ENCODE peak calls at places on chromosomes 11 and 22, in ten cellular contexts. One of them, this sample, is unnamed.
A peak's percentile ranks its signal among the peaks of the same experiment; 100 is the strongest.

GRCh38 chr11:1077033-1077416 is 2.4 kb downstream of the MUC2 start:
- DNase-seq in brain microvascular endothelial cell: no peak
- DNase-seq in upper lobe of left lung: no peak
- DNase-seq in fibroblast of mammary gland: no peak
- DNase-seq in endothelial cell: no peak
- DNase-seq in right atrium auricular region: no peak
- DNase-seq in progenitor cell of endocrine pancreas: no peak
- DNase-seq in stomach: no peak
- DNase-seq in BE2C: no peak
- DNase-seq in thoracic aorta: no peak
- DNase-seq in this sample: no peak

GRCh38 chr11:10540546-10540914 is 457 bp downstream of the RNF141 start:
- DNase-seq in brain microvascular endothelial cell: peak; percentile 13
- DNase-seq in upper lobe of left lung: peak; percentile 63
- DNase-seq in fibroblast of mammary gland: peak; percentile 12
- DNase-seq in endothelial cell: peak; percentile 44
- DNase-seq in right atrium auricular region: no peak
- DNase-seq in progenitor cell of endocrine pancreas: peak; percentile 51
- DNase-seq in stomach: peak; percentile 62
- DNase-seq in BE2C: no peak
- DNase-seq in thoracic aorta: no peak
- DNase-seq in this sample: peak; percentile 90

GRCh38 chr11:16744128-16744725 is 5.8 kb downstream of the C11orf58 start:
- DNase-seq in brain microvascular endothelial cell: no peak
- DNase-seq in upper lobe of left lung: no peak
- DNase-seq in fibroblast of mammary gland: no peak
- DNase-seq in endothelial cell: no peak
- DNase-seq in right atrium auricular region: no peak
- DNase-seq in progenitor cell of endocrine pancreas: no peak
- DNase-seq in stomach: no peak
- DNase-seq in BE2C: no peak
- DNase-seq in thoracic aorta: no peak
- DNase-seq in this sample: no peak

GRCh38 chr11:119044708-119045107 is 12.3 kb downstream of the HYOU1 start:
- DNase-seq in brain microvascular endothelial cell: no peak
- DNase-seq in upper lobe of left lung: no peak
- DNase-seq in fibroblast of mammary gland: no peak
- DNase-seq in endothelial cell: no peak
- DNase-seq in right atrium auricular region: no peak
- DNase-seq in progenitor cell of endocrine pancreas: no peak
- DNase-seq in stomach: no peak
- DNase-seq in BE2C: no peak
- DNase-seq in thoracic aorta: no peak
- DNase-seq in this sample: no peak

GRCh38 chr11:2928605-2929510 is at the start of gene PHLDA2:
- DNase-seq in brain microvascular endothelial cell: peak; percentile 59
- DNase-seq in upper lobe of left lung: peak; percentile 63
- DNase-seq in fibroblast of mammary gland: peak; percentile 82
- DNase-seq in endothelial cell: peak; percentile 46
- DNase-seq in right atrium auricular region: no peak
- DNase-seq in progenitor cell of endocrine pancreas: peak; percentile 49
- DNase-seq in stomach: peak; percentile 71
- DNase-seq in BE2C: no peak
- DNase-seq in thoracic aorta: no peak
- DNase-seq in this sample: no peak

GRCh38 chr11:78069465-78069864 is 5.8 kb downstream of the THRSP start:
- DNase-seq in brain microvascular endothelial cell: no peak
- DNase-seq in upper lobe of left lung: no peak
- DNase-seq in fibroblast of mammary gland: peak; percentile 18
- DNase-seq in endothelial cell: no peak
- DNase-seq in right atrium auricular region: no peak
- DNase-seq in progenitor cell of endocrine pancreas: no peak
- DNase-seq in stomach: no peak
- DNase-seq in BE2C: peak; percentile 69
- DNase-seq in thoracic aorta: no peak
- DNase-seq in this sample: no peak

GRCh38 chr11:17208257-17208999 is 642 bp upstream of the PIK3C2A start:
- DNase-seq in brain microvascular endothelial cell: peak; percentile 50
- DNase-seq in upper lobe of left lung: peak; percentile 81
- DNase-seq in fibroblast of mammary gland: peak; percentile 63
- DNase-seq in endothelial cell: peak; percentile 63
- DNase-seq in right atrium auricular region: peak; percentile 69
- DNase-seq in progenitor cell of endocrine pancreas: peak; percentile 56
- DNase-seq in stomach: peak; percentile 65
- DNase-seq in BE2C: peak; percentile 36
- DNase-seq in thoracic aorta: no peak
- DNase-seq in this sample: peak; percentile 89

GRCh38 chr11:47215366-47215925 is 672 bp downstream of the DDB2 start:
- DNase-seq in brain microvascular endothelial cell: no peak
- DNase-seq in upper lobe of left lung: no peak
- DNase-seq in fibroblast of mammary gland: no peak
- DNase-seq in endothelial cell: no peak
- DNase-seq in right atrium auricular region: no peak
- DNase-seq in progenitor cell of endocrine pancreas: no peak
- DNase-seq in stomach: no peak
- DNase-seq in BE2C: no peak
- DNase-seq in thoracic aorta: no peak
- DNase-seq in this sample: no peak

GRCh38 chr11:65115361-65116082 is 2.0 kb downstream of the ZNHIT2 start:
- DNase-seq in brain microvascular endothelial cell: no peak
- DNase-seq in upper lobe of left lung: no peak
- DNase-seq in fibroblast of mammary gland: no peak
- DNase-seq in endothelial cell: no peak
- DNase-seq in right atrium auricular region: no peak
- DNase-seq in progenitor cell of endocrine pancreas: no peak
- DNase-seq in stomach: no peak
- DNase-seq in BE2C: no peak
- DNase-seq in thoracic aorta: no peak
- DNase-seq in this sample: no peak

GRCh38 chr11:72918825-72919224 is 104.6 kb downstream of the ATG16L2 start:
- DNase-seq in brain microvascular endothelial cell: no peak
- DNase-seq in upper lobe of left lung: no peak
- DNase-seq in fibroblast of mammary gland: peak; percentile 31
- DNase-seq in endothelial cell: no peak
- DNase-seq in right atrium auricular region: no peak
- DNase-seq in progenitor cell of endocrine pancreas: no peak
- DNase-seq in stomach: no peak
- DNase-seq in BE2C: no peak
- DNase-seq in thoracic aorta: no peak
- DNase-seq in this sample: no peak

GRCh38 chr11:36672815-36673450 is 74.9 kb upstream of the RAG2 start:
- DNase-seq in brain microvascular endothelial cell: peak; percentile 63
- DNase-seq in upper lobe of left lung: no peak
- DNase-seq in fibroblast of mammary gland: peak; percentile 58
- DNase-seq in endothelial cell: peak; percentile 7
- DNase-seq in right atrium auricular region: no peak
- DNase-seq in progenitor cell of endocrine pancreas: no peak
- DNase-seq in stomach: no peak
- DNase-seq in BE2C: peak; percentile 10
- DNase-seq in thoracic aorta: no peak
- DNase-seq in this sample: no peak

DNA sequence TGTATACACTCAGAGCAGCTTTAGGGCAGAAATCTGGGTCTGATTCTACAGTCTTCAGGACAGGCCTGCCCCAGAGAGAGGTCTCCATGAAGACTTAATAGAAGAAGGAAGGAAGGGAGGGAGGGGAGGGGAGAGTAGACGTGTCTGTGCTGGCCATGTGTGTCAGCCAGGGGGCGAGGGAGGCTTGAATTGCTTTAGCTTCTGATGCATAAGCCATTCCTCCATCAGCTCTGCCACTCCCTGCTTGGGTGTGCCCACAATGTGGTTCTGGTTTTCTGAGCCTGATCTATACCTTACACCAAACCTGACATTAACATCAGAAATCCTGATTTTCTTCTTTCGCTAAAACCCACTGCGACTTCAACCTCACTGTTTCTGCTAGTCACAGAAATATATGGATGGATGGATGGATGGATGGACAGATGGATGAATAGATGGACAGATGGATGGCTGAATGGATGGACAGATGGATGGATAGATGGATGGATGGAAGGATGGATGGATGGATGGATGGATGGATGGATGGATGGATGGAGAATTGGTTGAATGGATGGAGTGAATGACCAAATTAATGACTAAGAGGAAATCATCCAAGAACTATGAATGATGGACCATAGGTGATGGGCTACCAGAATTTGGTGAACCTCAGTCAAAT is 56.5 kb upstream of the PRDM11 start:
- DNase-seq in brain microvascular endothelial cell: peak; percentile 25
- DNase-seq in upper lobe of left lung: no peak
- DNase-seq in fibroblast of mammary gland: peak; percentile 66
- DNase-seq in endothelial cell: no peak
- DNase-seq in right atrium auricular region: no peak
- DNase-seq in progenitor cell of endocrine pancreas: no peak
- DNase-seq in stomach: no peak
- DNase-seq in BE2C: no peak
- DNase-seq in thoracic aorta: no peak
- DNase-seq in this sample: no peak
- TF ChIP-seq CTCF in brain microvascular endothelial cell: peak; percentile 52
- TF ChIP-seq CTCF in upper lobe of left lung: no peak
- TF ChIP-seq CTCF in fibroblast of mammary gland: peak; percentile 43
- TF ChIP-seq CTCF in endothelial cell: no peak
- TF ChIP-seq CTCF in right atrium auricular region: peak; percentile 45
- TF ChIP-seq CTCF in progenitor cell of endocrine pancreas: peak; percentile 23
- TF ChIP-seq CTCF in stomach: no peak
- TF ChIP-seq CTCF in BE2C: peak; percentile 7
- TF ChIP-seq CTCF in thoracic aorta: no peak
- TF ChIP-seq CTCF in this sample: no peak

DNA sequence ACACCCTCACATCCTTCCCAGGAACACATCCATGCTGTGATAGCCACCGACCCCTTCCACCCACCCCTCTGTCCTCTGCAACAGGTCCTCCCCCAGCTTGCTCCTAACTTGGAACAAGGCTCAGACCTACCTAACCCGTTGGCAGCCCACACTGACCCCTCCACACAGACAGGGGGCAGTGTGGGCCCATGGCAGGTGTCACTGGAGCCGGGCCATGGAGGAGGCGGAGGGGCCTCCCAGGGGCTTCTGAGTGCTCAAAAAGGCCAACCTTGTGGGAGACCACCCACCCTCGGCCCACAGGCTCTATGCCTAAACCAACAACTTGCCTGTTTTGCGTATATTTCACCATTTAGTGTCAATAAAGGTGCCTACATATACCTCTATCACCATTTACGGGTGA is 57.0 kb downstream of the CERK start:
- DNase-seq in brain microvascular endothelial cell: no peak
- DNase-seq in upper lobe of left lung: no peak
- DNase-seq in fibroblast of mammary gland: no peak
- DNase-seq in endothelial cell: peak; percentile 21
- DNase-seq in right atrium auricular region: no peak
- DNase-seq in progenitor cell of endocrine pancreas: no peak
- DNase-seq in stomach: no peak
- DNase-seq in BE2C: peak; percentile 53
- DNase-seq in thoracic aorta: no peak
- DNase-seq in this sample: no peak
- TF ChIP-seq CTCF in brain microvascular endothelial cell: peak; percentile 55
- TF ChIP-seq CTCF in upper lobe of left lung: no peak
- TF ChIP-seq CTCF in fibroblast of mammary gland: peak; percentile 23
- TF ChIP-seq CTCF in endothelial cell: peak; percentile 15
- TF ChIP-seq CTCF in right atrium auricular region: peak; percentile 46
- TF ChIP-seq CTCF in progenitor cell of endocrine pancreas: no peak
- TF ChIP-seq CTCF in stomach: no peak
- TF ChIP-seq CTCF in BE2C: peak; percentile 66
- TF ChIP-seq CTCF in thoracic aorta: no peak
- TF ChIP-seq CTCF in this sample: no peak

DNA sequence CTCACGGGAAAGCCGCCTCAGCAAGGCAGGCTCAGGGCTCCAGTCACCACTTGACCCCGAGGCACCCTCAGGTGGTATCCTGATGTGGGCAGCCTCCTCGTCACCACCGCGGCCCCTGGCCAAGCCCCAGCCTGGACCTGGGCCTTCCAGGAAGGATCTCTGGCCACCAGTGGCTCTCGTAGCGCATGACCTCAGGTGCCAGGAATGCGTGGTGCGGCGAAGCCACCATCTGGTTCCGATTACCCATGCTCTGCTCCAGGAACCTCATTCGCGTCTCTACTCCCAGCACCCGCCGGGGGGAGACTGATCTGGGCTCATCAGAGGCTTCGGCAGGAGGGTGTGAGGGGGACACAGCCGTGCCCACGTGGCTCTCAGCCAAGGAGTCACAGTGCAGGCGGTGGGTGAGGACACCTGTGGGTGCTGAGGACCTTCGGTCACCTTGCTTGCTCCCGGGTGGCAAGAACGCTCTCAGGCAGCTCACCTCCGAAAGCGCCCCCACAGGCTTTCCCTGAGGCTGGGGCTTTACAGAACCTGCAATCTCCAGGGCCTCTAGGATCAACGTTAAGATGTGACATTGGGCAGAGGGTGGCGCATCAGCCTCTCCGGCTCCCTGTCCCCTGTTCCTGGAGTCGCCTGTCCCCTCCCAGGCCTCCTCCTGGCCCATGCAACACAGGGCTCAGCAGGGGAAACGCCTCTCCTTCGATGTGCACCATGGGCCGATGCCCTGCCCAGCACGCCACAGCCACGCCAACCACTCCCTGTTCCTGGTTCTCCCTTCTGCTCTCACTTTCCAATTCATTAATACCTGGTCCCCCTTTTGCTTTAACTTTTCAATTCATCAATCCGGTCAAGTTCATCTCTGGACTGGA is 39.0 kb downstream of the TBX1 start:
- DNase-seq in brain microvascular endothelial cell: peak; percentile 74
- DNase-seq in upper lobe of left lung: no peak
- DNase-seq in fibroblast of mammary gland: peak; percentile 97
- DNase-seq in endothelial cell: no peak
- DNase-seq in right atrium auricular region: no peak
- DNase-seq in progenitor cell of endocrine pancreas: no peak
- DNase-seq in stomach: no peak
- DNase-seq in BE2C: peak; percentile 80
- DNase-seq in thoracic aorta: peak; percentile 25
- DNase-seq in this sample: peak; percentile 93
- TF ChIP-seq CTCF in brain microvascular endothelial cell: peak; percentile 40
- TF ChIP-seq CTCF in upper lobe of left lung: no peak
- TF ChIP-seq CTCF in fibroblast of mammary gland: peak; percentile 27
- TF ChIP-seq CTCF in endothelial cell: no peak
- TF ChIP-seq CTCF in right atrium auricular region: no peak
- TF ChIP-seq CTCF in progenitor cell of endocrine pancreas: no peak
- TF ChIP-seq CTCF in stomach: no peak
- TF ChIP-seq CTCF in BE2C: peak; percentile 10
- TF ChIP-seq CTCF in thoracic aorta: peak; percentile 12
- TF ChIP-seq CTCF in this sample: no peak

DNA sequence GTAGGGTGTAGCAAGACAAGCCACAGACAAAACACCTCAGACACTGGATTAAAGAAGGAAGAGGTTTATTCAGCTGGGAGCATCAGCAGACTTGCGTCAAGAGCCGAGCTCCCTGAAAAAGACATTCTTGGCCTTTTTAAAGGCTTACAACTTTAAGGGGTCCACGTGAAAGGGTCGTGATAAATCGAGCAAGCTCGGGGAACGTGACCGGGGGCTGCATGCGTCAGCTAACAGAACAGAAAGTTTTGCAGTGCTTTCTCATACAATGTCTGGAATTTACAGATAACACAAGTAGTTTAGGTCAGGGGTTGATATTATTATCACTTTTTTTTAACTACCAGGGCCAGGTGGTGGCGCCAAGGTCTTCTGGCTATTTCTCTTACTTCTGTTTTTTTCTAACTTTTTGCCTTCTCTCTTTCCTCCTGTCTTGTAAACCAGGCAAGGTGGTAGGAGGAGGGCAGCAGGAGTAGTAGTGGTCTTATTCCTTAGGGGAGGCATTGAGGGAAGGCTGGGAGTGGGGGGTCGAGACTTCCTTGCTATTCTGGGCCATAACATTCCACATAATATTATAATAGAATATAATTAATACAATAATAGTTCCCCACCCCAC is 631 bp upstream of the ALDH3B1 start:
- DNase-seq in brain microvascular endothelial cell: peak; percentile 43
- DNase-seq in upper lobe of left lung: peak; percentile 68
- DNase-seq in fibroblast of mammary gland: peak; percentile 59
- DNase-seq in endothelial cell: no peak
- DNase-seq in right atrium auricular region: no peak
- DNase-seq in progenitor cell of endocrine pancreas: no peak
- DNase-seq in stomach: no peak
- DNase-seq in BE2C: peak; percentile 22
- DNase-seq in thoracic aorta: no peak
- DNase-seq in this sample: no peak
- TF ChIP-seq CTCF in brain microvascular endothelial cell: peak; percentile 44
- TF ChIP-seq CTCF in upper lobe of left lung: no peak
- TF ChIP-seq CTCF in fibroblast of mammary gland: peak; percentile 39
- TF ChIP-seq CTCF in endothelial cell: no peak
- TF ChIP-seq CTCF in right atrium auricular region: no peak
- TF ChIP-seq CTCF in progenitor cell of endocrine pancreas: no peak
- TF ChIP-seq CTCF in stomach: no peak
- TF ChIP-seq CTCF in BE2C: peak; percentile 25
- TF ChIP-seq CTCF in thoracic aorta: no peak
- TF ChIP-seq CTCF in this sample: no peak

This sample was measured in lower leg skin.